ENCODE peak calls at places on chromosome 19, in six cellular contexts. X, Q, N, S, D and M are unnamed samples.

GRCh38 chr19:39563408-39563807 is 23.4 kb upstream of the EID2 start:
- DNase-seq in Q (no peak), X (no peak), D (no peak), N (no peak), S (no peak), M (no peak)

GRCh38 chr19:43727593-43727853 is 11.6 kb downstream of the IRGC start:
- DNase-seq in D (no peak), N (no peak), Q (no peak), S (no peak), X (no peak), M (no peak)

GRCh38 chr19:18840288-18841260 is 8.8 kb downstream of the UPF1 start:
- DNase-seq in D (no peak), X (no peak), Q (no peak), S (no peak), N (no peak), M (no peak)

GRCh38 chr19:48484931-48485612 is 15.9 kb downstream of the CYTH2 start:
- DNase-seq in N (no peak), D (no peak), Q (no peak), S (no peak), X (no peak), M (no peak)

GRCh38 chr19:54465367-54466109 is 2.0 kb upstream of the LENG9 start:
- DNase-seq in N (no peak), D (peak; percentile 45), S (no peak), Q (no peak), X (no peak), M (no peak)

GRCh38 chr19:43446746-43447489 is 18.5 kb downstream of the LYPD3 start:
- DNase-seq in N (peak; percentile 54), Q (peak; percentile 80), S (peak; percentile 80), X (peak; percentile 75), D (peak; percentile 85), M (peak; percentile 85)

GRCh38 chr19:28427256-28428083 is 785.5 kb downstream of the UQCRFS1 start:
- DNase-seq in X (no peak), N (no peak), Q (no peak), D (no peak), S (no peak), M (peak; percentile 41)

GRCh38 chr19:19451429-19452240 is 46.2 kb downstream of the GATAD2A start:
- DNase-seq in Q (no peak), S (no peak), X (no peak), D (no peak), N (no peak), M (no peak)

GRCh38 chr19:54209748-54210494 is 9.3 kb downstream of the RPS9 start:
- DNase-seq in N (no peak), X (peak; percentile 99), D (no peak), S (peak; percentile 61), Q (peak; percentile 97), M (peak; percentile 93)

GRCh38 chr19:45517641-45518468 is 10.6 kb downstream of the VASP start:
- DNase-seq in S (no peak), D (no peak), Q (no peak), N (no peak), X (no peak), M (no peak)

GRCh38 chr19:46056536-46056935 is 15.7 kb upstream of the IGFL4 start:
- DNase-seq in N (no peak), Q (no peak), D (no peak), S (no peak), X (no peak), M (no peak)

GRCh38 chr19:13984186-13984585 is 21.9 kb downstream of the RFX1 start:
- DNase-seq in X (no peak), N (no peak), S (no peak), D (peak; percentile 51), Q (no peak), M (no peak)